ENCODE peak calls at places on chromosomes 2 and 18, in six cellular contexts. W is tibial nerve, D is adrenal gland, O is A549, M is K562, T is HCT116. R is an unnamed sample.

GRCh38 chr2:113068706-113069485 is 1.1 kb downstream of the IL1F10 start:
- DNase-seq in W (no peak), D (no peak), O (no peak), M (no peak), T (no peak), R (no peak)

GRCh38 chr2:15670469-15670868 is 78.8 kb downstream of the DDX1 start:
- DNase-seq in W (no peak), D (no peak), O (no peak), M (no peak), T (no peak), R (no peak)

GRCh38 chr2:145316496-145316895 is 796.6 kb upstream of the ZEB2 start:
- DNase-seq in W (no peak), D (no peak), O (no peak), M (no peak), T (no peak), R (no peak)

GRCh38 chr2:48531141-48531648 is 1.2 kb downstream of the STON1 start:
- DNase-seq in W (no peak), D (no peak), O (no peak), M (no peak), T (no peak), R (no peak)

GRCh38 chr2:72144746-72145657 is 2.7 kb downstream of the CYP26B1 start:
- DNase-seq in W (peak; percentile 27), D (no peak), O (peak; percentile 96), M (no peak), T (peak; percentile 58), R (peak; percentile 72)

GRCh38 chr2:84395819-84396218 is 63.3 kb downstream of the SUCLG1 start:
- DNase-seq in W (no peak), D (no peak), O (no peak), M (no peak), T (no peak), R (no peak)

GRCh38 chr2:102122115-102122514 is 20.4 kb upstream of the IL1R1 start:
- DNase-seq in W (no peak), D (no peak), O (no peak), M (no peak), T (no peak), R (no peak)

GRCh38 chr2:112706170-112706664 is 14.6 kb upstream of the NT5DC4 start:
- DNase-seq in W (no peak), D (no peak), O (no peak), M (peak; percentile 94), T (no peak), R (peak; percentile 53)

GRCh38 chr2:70851704-70852103 is 16.1 kb upstream of the CD207 start:
- DNase-seq in W (no peak), D (no peak), O (no peak), M (no peak), T (no peak), R (no peak)

GRCh38 chr18:3411854-3412268 is 38.1 kb upstream of the TGIF1 start:
- DNase-seq in W (no peak), D (no peak), O (peak; percentile 54), M (no peak), T (no peak), R (peak; percentile 74)

GRCh38 chr2:238427435-238428162 is 872 bp downstream of the ASB1 start:
- DNase-seq in W (no peak), D (no peak), O (no peak), M (peak; percentile 21), T (no peak), R (no peak)

GRCh38 chr2:117801826-117802225 is 12.7 kb upstream of the DDX18 start:
- DNase-seq in W (no peak), D (no peak), O (no peak), M (no peak), T (no peak), R (no peak)

GRCh38 chr2:46371858-46372257 is 74.7 kb downstream of the EPAS1 start:
- DNase-seq in W (no peak), D (no peak), O (no peak), M (no peak), T (no peak), R (no peak)

GRCh38 chr2:118805061-118805690 is 42.3 kb downstream of the EN1 start:
- DNase-seq in W (no peak), D (no peak), O (no peak), M (no peak), T (no peak), R (no peak)

GRCh38 chr18:79598885-79599175 is 80.8 kb upstream of the CTDP1 start:
- DNase-seq in W (no peak), D (no peak), O (no peak), M (no peak), T (no peak), R (no peak)

GRCh38 chr2:160365691-160366367 is 127.8 kb downstream of the RBMS1 start:
- DNase-seq in W (peak; percentile 68), D (no peak), O (no peak), M (no peak), T (no peak), R (peak; percentile 65)

GRCh38 chr2:48129256-48129950 is 223.1 kb upstream of the FBXO11 start:
- DNase-seq in W (no peak), D (no peak), O (no peak), M (no peak), T (no peak), R (no peak)

GRCh38 chr18:65737346-65737745 is 13.5 kb upstream of the CDH7 start:
- DNase-seq in W (no peak), D (no peak), O (no peak), M (no peak), T (no peak), R (no peak)

GRCh38 chr2:216298719-216299118 is 73.6 kb downstream of the MARCHF4 start:
- DNase-seq in W (no peak), D (peak; percentile 31), O (peak; percentile 38), M (no peak), T (no peak), R (no peak)

GRCh38 chr2:149648282-149649030 is 60.9 kb upstream of the MMADHC start:
- DNase-seq in W (no peak), D (peak; percentile 63), O (peak; percentile 17), M (no peak), T (no peak), R (no peak)

GRCh38 chr2:84879595-84880394 is 1.1 kb downstream of the TRABD2A start:
- DNase-seq in W (no peak), D (no peak), O (no peak), M (no peak), T (no peak), R (peak; percentile 75)

GRCh38 chr2:31397099-31397498 is 17.4 kb downstream of the XDH start:
- DNase-seq in W (no peak), D (no peak), O (no peak), M (no peak), T (no peak), R (no peak)

GRCh38 chr18:10689231-10689953 is 163.6 kb downstream of the NAPG start:
- DNase-seq in W (no peak), D (no peak), O (no peak), M (no peak), T (no peak), R (no peak)

GRCh38 chr2:39636306-39636705 is 29.4 kb upstream of the TMEM178A start:
- DNase-seq in W (no peak), D (no peak), O (no peak), M (no peak), T (no peak), R (no peak)

GRCh38 chr2:145106293-145106692 is 586.4 kb upstream of the ZEB2 start:
- DNase-seq in W (no peak), D (no peak), O (no peak), M (no peak), T (no peak), R (no peak)

GRCh38 chr2:150045601-150046000 is 441.9 kb downstream of the RND3 start:
- DNase-seq in W (no peak), D (no peak), O (no peak), M (no peak), T (no peak), R (no peak)

GRCh38 chr2:31083204-31083993 is 54.8 kb downstream of the GALNT14 start:
- DNase-seq in W (no peak), D (no peak), O (no peak), M (no peak), T (no peak), R (peak; percentile 72)

GRCh38 chr2:219119422-219120043 is 41.1 kb downstream of the NHEJ1 start:
- DNase-seq in W (peak; percentile 32), D (peak; percentile 80), O (peak; percentile 45), M (peak; percentile 56), T (peak; percentile 27), R (peak; percentile 68)

GRCh38 chr2:197705912-197706838 is 1.0 kb downstream of the MARS2 start:
- DNase-seq in W (no peak), D (peak; percentile 39), O (no peak), M (no peak), T (no peak), R (peak; percentile 46)

GRCh38 chr2:217162533-217162932 is 302.7 kb upstream of the TNP1 start:
- DNase-seq in W (no peak), D (no peak), O (no peak), M (peak; percentile 23), T (peak; percentile 43), R (no peak)

GRCh38 chr2:155755481-155755880 is 577.0 kb downstream of the NR4A2 start:
- DNase-seq in W (no peak), D (no peak), O (no peak), M (no peak), T (no peak), R (no peak)

GRCh38 chr2:111100765-111101162 is 19.9 kb upstream of the BCL2L11 start:
- DNase-seq in W (no peak), D (no peak), O (no peak), M (peak; percentile 25), T (no peak), R (no peak)

DNA sequence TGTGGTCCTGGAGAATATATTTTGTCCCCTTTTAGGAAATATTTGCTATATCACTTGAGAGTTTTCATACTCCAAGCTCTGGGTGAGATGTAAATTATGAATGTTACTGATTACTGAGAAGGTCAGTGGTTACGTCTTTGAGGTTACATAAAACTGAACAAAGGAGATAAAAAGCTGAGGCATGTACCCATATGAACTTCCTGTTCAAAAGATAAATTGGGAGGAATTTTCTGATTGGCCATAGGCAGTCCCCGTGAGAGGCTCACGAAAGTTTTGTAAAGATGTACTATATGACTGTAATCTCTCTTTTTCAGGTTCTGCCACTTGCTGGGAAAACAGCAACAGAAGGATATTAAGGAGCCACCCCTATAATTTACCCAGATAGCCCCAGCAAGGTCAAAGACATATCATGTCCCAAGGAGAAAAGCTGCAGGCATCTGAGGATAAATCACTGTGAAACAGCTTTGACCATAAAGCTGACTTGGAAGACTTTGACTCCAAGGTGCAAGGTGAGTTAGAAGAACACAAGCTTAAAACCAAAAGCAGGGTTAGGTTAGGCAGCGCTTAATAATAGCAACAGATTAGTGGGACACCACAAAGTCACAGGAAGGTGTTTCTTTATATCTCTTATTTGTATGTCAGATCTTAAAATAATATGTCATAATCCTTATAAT is 90.4 kb downstream of the OSBPL6 start:
- DNase-seq in W (no peak), D (no peak), O (no peak), M (no peak), T (no peak), R (no peak)
- TF ChIP-seq POLR2A in W (no peak), D (no peak), O (no peak), M (no peak), T (no peak), R (no peak)

GRCh38 chr18:49055787-49056186 is 105.0 kb upstream of the SMAD7 start:
- DNase-seq in W (peak; percentile 47), D (peak; percentile 45), O (no peak), M (peak; percentile 20), T (no peak), R (peak; percentile 85)
- TF ChIP-seq POLR2A in W (no peak), D (no peak), O (no peak), M (no peak), T (no peak), R (no peak)

GRCh38 chr2:96907405-96908041 is 37.6 kb upstream of the SEMA4C start:
- DNase-seq in W (peak; percentile 79), D (peak; percentile 43), O (no peak), M (no peak), T (no peak), R (peak; percentile 19)
- TF ChIP-seq POLR2A in W (peak; percentile 57), D (no peak), O (no peak), M (no peak), T (no peak), R (no peak)

GRCh38 chr2:8491296-8492048 is 190.4 kb upstream of the ID2 start:
- DNase-seq in W (no peak), D (no peak), O (no peak), M (no peak), T (no peak), R (no peak)
- TF ChIP-seq POLR2A in W (no peak), D (no peak), O (no peak), M (no peak), T (no peak), R (no peak)